ENCODE peak calls at places on chromosomes 11 and 22, in six cellular contexts. Z is fibroblast of lung, P is HCT116, O is spleen, H is body of pancreas, U is brain microvascular endothelial cell. L is an unnamed sample.

GRCh38 chr11:79087238-79087956 is 353.4 kb downstream of the TENM4 start:
- DNase-seq in Z (peak; percentile 43), P (no peak), O (no peak), H (peak; percentile 17), U (peak; percentile 43), L (peak; percentile 34)

GRCh38 chr11:21811572-21811971 is 381.3 kb upstream of the ANO5 start:
- DNase-seq in Z (no peak), P (no peak), O (no peak), H (no peak), U (no peak), L (no peak)

GRCh38 chr22:49958961-49959781 is 1.4 kb upstream of the PIM3 start:
- DNase-seq in Z (no peak), P (no peak), O (peak; percentile 82), H (peak; percentile 40), U (peak; percentile 11), L (no peak)

GRCh38 chr11:33248416-33248957 is 8.7 kb upstream of the HIPK3 start:
- DNase-seq in Z (peak; percentile 23), P (no peak), O (no peak), H (no peak), U (no peak), L (peak; percentile 79)

GRCh38 chr22:36334838-36335603 is 52.7 kb downstream of the MYH9 start:
- DNase-seq in Z (peak; percentile 64), P (no peak), O (peak; percentile 81), H (peak; percentile 62), U (no peak), L (no peak)

GRCh38 chr11:1193326-1194230 is 29.3 kb upstream of the MUC5B start:
- DNase-seq in Z (no peak), P (no peak), O (peak; percentile 62), H (peak; percentile 5), U (no peak), L (no peak)

GRCh38 chr11:22389526-22390282 is 51.5 kb downstream of the SLC17A6 start:
- DNase-seq in Z (no peak), P (no peak), O (no peak), H (no peak), U (no peak), L (no peak)

GRCh38 chr11:4704054-4704789 is at the start of gene MMP26:
- DNase-seq in Z (no peak), P (no peak), O (no peak), H (no peak), U (no peak), L (no peak)

GRCh38 chr11:198236-198806 is 5.4 kb downstream of the SCGB1C1 start:
- DNase-seq in Z (no peak), P (no peak), O (peak; percentile 72), H (peak; percentile 10), U (no peak), L (no peak)

GRCh38 chr11:40054631-40055030 is 1404.8 kb downstream of the LRRC4C start:
- DNase-seq in Z (no peak), P (no peak), O (no peak), H (no peak), U (no peak), L (no peak)

GRCh38 chr22:37193629-37194191 is 5.7 kb upstream of the C1QTNF6 start:
- DNase-seq in Z (no peak), P (no peak), O (no peak), H (no peak), U (no peak), L (no peak)

GRCh38 chr11:38330578-38330977 is 1732.5 kb upstream of the RAG2 start:
- DNase-seq in Z (no peak), P (no peak), O (no peak), H (no peak), U (no peak), L (no peak)

GRCh38 chr11:94545641-94546470 is 2.1 kb downstream of the FUT4 start:
- DNase-seq in Z (no peak), P (no peak), O (no peak), H (no peak), U (no peak), L (no peak)

GRCh38 chr22:43925433-43926348 is 2.1 kb downstream of the PNPLA3 start:
- DNase-seq in Z (no peak), P (no peak), O (no peak), H (no peak), U (no peak), L (no peak)

GRCh38 chr11:116605543-116605942 is 167.2 kb downstream of the BUD13 start:
- DNase-seq in Z (no peak), P (peak; percentile 32), O (no peak), H (peak; percentile 29), U (peak; percentile 6), L (no peak)

GRCh38 chr11:105793092-105793491 is 183.2 kb downstream of the GRIA4 start:
- DNase-seq in Z (no peak), P (no peak), O (no peak), H (no peak), U (no peak), L (no peak)

GRCh38 chr11:65419773-65420481 is 2.7 kb upstream of the NEAT1 start:
- DNase-seq in Z (peak; percentile 97), P (peak; percentile 77), O (peak; percentile 94), H (peak; percentile 93), U (peak; percentile 92), L (peak; percentile 82)

GRCh38 chr11:126720539-126721235 is 279.9 kb downstream of the KIRREL3 start:
- DNase-seq in Z (no peak), P (no peak), O (no peak), H (no peak), U (no peak), L (no peak)

GRCh38 chr11:41578421-41579047 is 119.1 kb upstream of the LRRC4C start:
- DNase-seq in Z (no peak), P (no peak), O (no peak), H (no peak), U (no peak), L (no peak)

GRCh38 chr22:38180841-38181452 is 683 bp downstream of the PLA2G6 start:
- DNase-seq in Z (peak; percentile 23), P (no peak), O (peak; percentile 85), H (no peak), U (no peak), L (no peak)

GRCh38 chr11:76120513-76121081 is 85.7 kb downstream of the WNT11 start:
- DNase-seq in Z (peak; percentile 45), P (no peak), O (no peak), H (no peak), U (peak; percentile 7), L (no peak)

GRCh38 chr22:19755145-19755710 is 5.3 kb upstream of the TBX1 start:
- DNase-seq in Z (no peak), P (no peak), O (no peak), H (no peak), U (no peak), L (no peak)

GRCh38 chr22:19754701-19755144 is 5.9 kb upstream of the TBX1 start:
- DNase-seq in Z (no peak), P (no peak), O (no peak), H (no peak), U (no peak), L (no peak)

GRCh38 chr22:19751497-19752245 is 8.9 kb upstream of the TBX1 start:
- DNase-seq in Z (no peak), P (no peak), O (no peak), H (no peak), U (no peak), L (no peak)

GRCh38 chr22:19753996-19754700 is 6.4 kb upstream of the TBX1 start:
- DNase-seq in Z (no peak), P (no peak), O (no peak), H (no peak), U (no peak), L (no peak)

GRCh38 chr22:19753090-19753842 is 7.3 kb upstream of the TBX1 start:
- DNase-seq in Z (no peak), P (no peak), O (no peak), H (no peak), U (no peak), L (no peak)
- TF ChIP-seq CTCF in Z (no peak), P (peak; percentile 24), O (no peak), H (no peak), U (peak; percentile 40), L (peak; percentile 4)

GRCh38 chr22:25451480-25452114 is 112.9 kb upstream of the GRK3 start:
- DNase-seq in Z (no peak), P (no peak), O (no peak), H (no peak), U (no peak), L (no peak)

GRCh38 chr22:25453557-25453956 is 110.9 kb upstream of the GRK3 start:
- DNase-seq in Z (no peak), P (no peak), O (peak; percentile 10), H (no peak), U (no peak), L (no peak)

GRCh38 chr22:25449781-25450317 is 114.6 kb upstream of the GRK3 start:
- DNase-seq in Z (no peak), P (no peak), O (no peak), H (no peak), U (no peak), L (no peak)

GRCh38 chr22:25453058-25453457 is 111.4 kb upstream of the GRK3 start:
- DNase-seq in Z (no peak), P (no peak), O (peak; percentile 23), H (no peak), U (no peak), L (no peak)

GRCh38 chr22:25452116-25452700 is 112.3 kb upstream of the GRK3 start:
- DNase-seq in Z (peak; percentile 26), P (no peak), O (no peak), H (no peak), U (no peak), L (no peak)
- H3K4me3 ChIP-seq in Z (no peak overlapping the region), P (no peak overlapping the region), O (no peak overlapping the region), H (no peak overlapping the region), U (no peak overlapping the region), L (no peak overlapping the region)

DNA sequence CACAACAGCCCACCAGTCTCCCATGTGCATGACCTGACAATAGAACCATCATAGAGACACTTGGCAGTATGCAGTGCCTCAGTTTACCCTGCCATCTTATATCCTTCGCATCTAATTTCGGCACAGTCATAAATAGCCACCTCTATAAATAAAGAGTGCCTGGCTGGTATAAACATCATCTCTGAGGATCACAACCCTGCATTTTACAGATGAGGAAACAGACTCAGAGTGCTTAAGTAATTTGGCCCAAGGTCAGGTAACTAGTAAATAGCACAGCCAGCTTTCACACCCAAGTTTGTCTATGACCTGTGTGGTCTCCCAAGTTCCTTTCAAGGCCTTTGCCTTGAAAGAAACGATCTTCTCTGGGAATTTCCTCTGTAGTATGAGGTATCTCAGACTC is 44.6 kb downstream of the CYB5R2 start:
- DNase-seq in Z (no peak), P (no peak), O (no peak), H (no peak), U (no peak), L (no peak)
- H3K36me3 ChIP-seq in Z (no peaks in the 10 kb centered on the region), P (no peaks in the 10 kb centered on the region), O (peaks cover 95% of the 10 kb centered on the region), H (no peaks in the 10 kb centered on the region), U (no peaks in the 10 kb centered on the region), L (peaks cover 18% of the 10 kb centered on the region)

GRCh38 chr11:133406493-133406892 is 125.8 kb downstream of the OPCML start:
- DNase-seq in Z (no peak), P (no peak), O (no peak), H (no peak), U (no peak), L (no peak)

GRCh38 chr11:133408402-133408801 is 123.9 kb downstream of the OPCML start:
- DNase-seq in Z (no peak), P (no peak), O (no peak), H (no peak), U (no peak), L (no peak)

GRCh38 chr11:133399855-133400625 is 132.3 kb downstream of the OPCML start:
- DNase-seq in Z (no peak), P (no peak), O (no peak), H (no peak), U (no peak), L (no peak)

GRCh38 chr11:133402551-133402950 is 129.8 kb downstream of the OPCML start:
- DNase-seq in Z (no peak), P (no peak), O (no peak), H (no peak), U (no peak), L (no peak)

GRCh38 chr11:133403900-133404299 is 128.4 kb downstream of the OPCML start:
- DNase-seq in Z (no peak), P (no peak), O (no peak), H (no peak), U (no peak), L (no peak)
- TF ChIP-seq CTCF in Z (no peak), P (peak; percentile 11), O (no peak), H (no peak), U (peak; percentile 27), L (no peak)

L was measured in BJ.